ENCODE peak calls at places on chromosome 16, in six cellular contexts. One of them, this sample, is unnamed.

GRCh38 chr16:66845791-66846221 is 1.6 kb downstream of the CA7 start:
- DNase-seq in left lung: no peak
- DNase-seq in pancreas: peak; percentile 57
- DNase-seq in brain microvascular endothelial cell: no peak
- DNase-seq in left ventricle myocardium inferior: no peak
- DNase-seq in foreskin keratinocyte: no peak
- DNase-seq in this sample: no peak

GRCh38 chr16:81273223-81273940 is 34.9 kb downstream of the BCO1 start:
- DNase-seq in pancreas: no peak
- DNase-seq in foreskin keratinocyte: no peak
- DNase-seq in left lung: no peak
- DNase-seq in brain microvascular endothelial cell: no peak
- DNase-seq in left ventricle myocardium inferior: no peak
- DNase-seq in this sample: peak; percentile 46

GRCh38 chr16:72042157-72042660 is 12.1 kb upstream of the HP start:
- DNase-seq in brain microvascular endothelial cell: no peak
- DNase-seq in foreskin keratinocyte: no peak
- DNase-seq in pancreas: no peak
- DNase-seq in left ventricle myocardium inferior: no peak
- DNase-seq in left lung: no peak
- DNase-seq in this sample: no peak

GRCh38 chr16:89957214-89957785 is 8.7 kb downstream of the DEF8 start:
- DNase-seq in pancreas: no peak
- DNase-seq in left ventricle myocardium inferior: no peak
- DNase-seq in foreskin keratinocyte: no peak
- DNase-seq in left lung: peak; percentile 76
- DNase-seq in brain microvascular endothelial cell: no peak
- DNase-seq in this sample: peak; percentile 60

GRCh38 chr16:80526418-80527061 is 14.3 kb upstream of the DYNLRB2 start:
- DNase-seq in pancreas: no peak
- DNase-seq in brain microvascular endothelial cell: peak; percentile 33
- DNase-seq in left lung: no peak
- DNase-seq in left ventricle myocardium inferior: no peak
- DNase-seq in foreskin keratinocyte: peak; percentile 49
- DNase-seq in this sample: no peak

GRCh38 chr16:53089434-53090270 is 34.9 kb downstream of the CHD9 start:
- DNase-seq in left ventricle myocardium inferior: no peak
- DNase-seq in left lung: no peak
- DNase-seq in foreskin keratinocyte: no peak
- DNase-seq in brain microvascular endothelial cell: no peak
- DNase-seq in pancreas: no peak
- DNase-seq in this sample: no peak

GRCh38 chr16:54370653-54371052 is 84.1 kb upstream of the IRX3 start:
- DNase-seq in left lung: peak; percentile 81
- DNase-seq in brain microvascular endothelial cell: no peak
- DNase-seq in left ventricle myocardium inferior: peak; percentile 25
- DNase-seq in pancreas: peak; percentile 62
- DNase-seq in foreskin keratinocyte: no peak
- DNase-seq in this sample: peak; percentile 68

GRCh38 chr16:3022208-3022696 is 1.5 kb downstream of the HCFC1R1 start:
- DNase-seq in left lung: peak; percentile 96
- DNase-seq in pancreas: peak; percentile 88
- DNase-seq in foreskin keratinocyte: peak; percentile 91
- DNase-seq in left ventricle myocardium inferior: peak; percentile 88
- DNase-seq in brain microvascular endothelial cell: peak; percentile 93
- DNase-seq in this sample: peak; percentile 94

GRCh38 chr16:76207270-76207669 is 69.9 kb upstream of the CNTNAP4 start:
- DNase-seq in pancreas: no peak
- DNase-seq in foreskin keratinocyte: peak; percentile 67
- DNase-seq in left ventricle myocardium inferior: no peak
- DNase-seq in brain microvascular endothelial cell: no peak
- DNase-seq in left lung: no peak
- DNase-seq in this sample: no peak

GRCh38 chr16:2969545-2970521 is 685 bp downstream of the PAQR4 start:
- DNase-seq in brain microvascular endothelial cell: peak; percentile 7
- DNase-seq in foreskin keratinocyte: no peak
- DNase-seq in pancreas: peak; percentile 88
- DNase-seq in left lung: peak; percentile 93
- DNase-seq in left ventricle myocardium inferior: peak; percentile 59
- DNase-seq in this sample: peak; percentile 89

GRCh38 chr16:79707867-79708266 is 107.3 kb upstream of the MAF start:
- DNase-seq in left ventricle myocardium inferior: peak; percentile 78
- DNase-seq in left lung: no peak
- DNase-seq in foreskin keratinocyte: no peak
- DNase-seq in brain microvascular endothelial cell: peak; percentile 17
- DNase-seq in pancreas: no peak
- DNase-seq in this sample: no peak

GRCh38 chr16:48542020-48542473 is 67.9 kb downstream of the N4BP1 start:
- DNase-seq in foreskin keratinocyte: no peak
- DNase-seq in brain microvascular endothelial cell: peak; percentile 37
- DNase-seq in left lung: peak; percentile 84
- DNase-seq in pancreas: no peak
- DNase-seq in left ventricle myocardium inferior: peak; percentile 55
- DNase-seq in this sample: peak; percentile 81

DNA sequence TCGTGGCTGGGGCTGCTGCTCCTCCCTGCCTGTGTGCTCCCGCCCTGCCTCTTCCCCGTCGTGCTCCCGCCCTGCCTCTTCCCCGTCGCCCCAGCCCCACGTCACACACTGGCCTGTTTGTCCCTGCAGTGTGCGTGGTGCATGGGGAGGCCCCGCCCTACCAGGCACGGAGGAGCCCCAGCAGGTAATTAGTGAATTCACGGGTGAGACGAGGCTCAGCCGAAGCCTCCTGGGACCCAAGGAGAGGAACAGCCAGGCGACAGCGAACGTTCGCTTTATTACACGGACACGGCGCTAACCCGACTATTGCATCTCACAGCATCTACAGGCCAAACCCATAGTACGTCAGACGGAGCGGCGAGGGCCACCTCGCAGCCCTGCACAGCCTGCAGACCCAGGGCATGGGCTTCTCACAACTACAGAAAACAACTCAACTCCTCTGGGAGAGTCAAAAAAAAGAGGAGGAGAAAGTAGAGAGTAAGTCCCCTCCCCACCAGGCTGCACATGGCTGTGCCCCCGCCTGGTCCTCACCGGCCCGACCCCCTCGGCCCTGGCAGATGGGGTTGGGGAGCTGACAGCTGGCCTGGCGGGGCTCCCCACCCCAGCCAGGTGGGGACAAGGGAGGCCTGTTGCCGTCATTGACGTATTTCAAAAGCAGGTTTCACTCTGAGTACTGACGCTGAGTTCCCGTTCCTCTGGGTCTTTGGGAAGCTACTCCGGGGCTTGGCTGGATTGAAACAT is 4.3 kb upstream of the PABPN1L start:
- DNase-seq in pancreas: no peak
- DNase-seq in left lung: no peak
- DNase-seq in left ventricle myocardium inferior: no peak
- DNase-seq in foreskin keratinocyte: no peak
- DNase-seq in brain microvascular endothelial cell: no peak
- DNase-seq in this sample: no peak
- H3K27ac ChIP-seq in pancreas: no peak overlapping the region
- H3K27ac ChIP-seq in left lung: no peak overlapping the region
- H3K27ac ChIP-seq in left ventricle myocardium inferior: peak overlapping the region; percentile 39
- H3K27ac ChIP-seq in foreskin keratinocyte: no peak overlapping the region
- H3K27ac ChIP-seq in brain microvascular endothelial cell: no peak overlapping the region
- H3K27ac ChIP-seq in this sample: no peak overlapping the region

GRCh38 chr16:84048306-84048705 is 5.7 kb upstream of the SLC38A8 start:
- DNase-seq in left lung: peak; percentile 43
- DNase-seq in left ventricle myocardium inferior: no peak
- DNase-seq in brain microvascular endothelial cell: no peak
- DNase-seq in pancreas: peak; percentile 86
- DNase-seq in foreskin keratinocyte: no peak
- DNase-seq in this sample: peak; percentile 59

GRCh38 chr16:84050316-84050715 is 7.7 kb upstream of the SLC38A8 start:
- DNase-seq in left lung: peak; percentile 19
- DNase-seq in left ventricle myocardium inferior: no peak
- DNase-seq in pancreas: peak; percentile 37
- DNase-seq in brain microvascular endothelial cell: no peak
- DNase-seq in foreskin keratinocyte: no peak
- DNase-seq in this sample: peak; percentile 19

GRCh38 chr16:84047626-84048025 is 5.0 kb upstream of the SLC38A8 start:
- DNase-seq in left lung: peak; percentile 71
- DNase-seq in foreskin keratinocyte: no peak
- DNase-seq in left ventricle myocardium inferior: no peak
- DNase-seq in brain microvascular endothelial cell: no peak
- DNase-seq in pancreas: peak; percentile 44
- DNase-seq in this sample: peak; percentile 58

GRCh38 chr16:84048871-84049270 is 6.3 kb upstream of the SLC38A8 start:
- DNase-seq in left ventricle myocardium inferior: no peak
- DNase-seq in brain microvascular endothelial cell: no peak
- DNase-seq in pancreas: peak; percentile 58
- DNase-seq in left lung: peak; percentile 63
- DNase-seq in foreskin keratinocyte: no peak
- DNase-seq in this sample: peak; percentile 48

DNA sequence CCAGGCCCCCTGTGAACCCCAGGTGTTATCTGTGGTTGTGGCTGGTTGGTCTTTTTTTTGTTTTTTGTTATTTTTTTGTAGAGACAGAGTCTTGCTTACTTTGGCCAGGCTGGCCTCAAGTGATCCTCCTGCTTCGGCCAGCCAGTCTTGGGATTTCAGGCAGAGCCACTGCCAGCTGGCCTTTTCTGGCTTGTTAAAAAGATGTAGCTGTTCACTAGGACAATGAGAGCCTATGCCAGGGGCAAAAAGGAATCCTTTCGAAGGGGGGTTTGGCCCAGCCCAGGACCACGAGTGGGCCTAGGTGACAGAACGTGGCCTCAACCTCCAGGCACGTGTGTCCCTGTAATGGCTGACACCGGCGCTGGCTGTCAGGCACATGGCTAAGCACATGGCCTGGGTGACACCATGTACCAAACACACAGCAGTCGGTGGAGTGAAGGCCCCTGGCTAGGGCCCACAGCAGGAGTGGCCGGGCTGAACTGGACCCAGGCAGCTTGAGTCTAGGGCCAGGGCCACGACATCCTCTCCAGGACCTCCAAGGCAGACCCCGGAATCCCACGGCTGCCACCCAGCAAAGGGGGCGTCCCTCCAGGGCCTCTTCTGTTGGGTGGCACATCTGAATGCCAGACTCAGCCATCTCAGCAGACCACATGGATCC is 6.9 kb upstream of the SLC38A8 start:
- DNase-seq in left lung: peak; percentile 66
- DNase-seq in pancreas: peak; percentile 49
- DNase-seq in foreskin keratinocyte: no peak
- DNase-seq in brain microvascular endothelial cell: no peak
- DNase-seq in left ventricle myocardium inferior: no peak
- DNase-seq in this sample: peak; percentile 55
- H3K27ac ChIP-seq in left lung: no peak overlapping the region
- H3K27ac ChIP-seq in pancreas: peak overlapping the region; percentile 77
- H3K27ac ChIP-seq in foreskin keratinocyte: no peak overlapping the region
- H3K27ac ChIP-seq in brain microvascular endothelial cell: no peak overlapping the region
- H3K27ac ChIP-seq in left ventricle myocardium inferior: no peak overlapping the region
- H3K27ac ChIP-seq in this sample: no peak overlapping the region

GRCh38 chr16:30746638-30747160 is 1.5 kb upstream of the PHKG2 start:
- DNase-seq in pancreas: no peak
- DNase-seq in left ventricle myocardium inferior: no peak
- DNase-seq in foreskin keratinocyte: no peak
- DNase-seq in brain microvascular endothelial cell: no peak
- DNase-seq in left lung: no peak
- DNase-seq in this sample: no peak
- H3K27ac ChIP-seq in pancreas: no peak overlapping the region
- H3K27ac ChIP-seq in left ventricle myocardium inferior: no peak overlapping the region
- H3K27ac ChIP-seq in foreskin keratinocyte: peak overlapping the region; percentile 36
- H3K27ac ChIP-seq in brain microvascular endothelial cell: no peak overlapping the region
- H3K27ac ChIP-seq in left lung: no peak overlapping the region
- H3K27ac ChIP-seq in this sample: peak overlapping the region; percentile 78

GRCh38 chr16:58197314-58198012 is 443 bp downstream of the CSNK2A2 start:
- DNase-seq in pancreas: peak; percentile 59
- DNase-seq in left ventricle myocardium inferior: no peak
- DNase-seq in foreskin keratinocyte: no peak
- DNase-seq in brain microvascular endothelial cell: no peak
- DNase-seq in left lung: peak; percentile 77
- DNase-seq in this sample: no peak

GRCh38 chr16:58196898-58197313 is 1.0 kb downstream of the CSNK2A2 start:
- DNase-seq in left lung: no peak
- DNase-seq in foreskin keratinocyte: no peak
- DNase-seq in brain microvascular endothelial cell: no peak
- DNase-seq in left ventricle myocardium inferior: no peak
- DNase-seq in pancreas: no peak
- DNase-seq in this sample: no peak

GRCh38 chr16:58200398-58200797 is 2.5 kb upstream of the CSNK2A2 start:
- DNase-seq in pancreas: no peak
- DNase-seq in left ventricle myocardium inferior: no peak
- DNase-seq in brain microvascular endothelial cell: no peak
- DNase-seq in left lung: no peak
- DNase-seq in foreskin keratinocyte: no peak
- DNase-seq in this sample: no peak

GRCh38 chr16:58198739-58199411 is 969 bp upstream of the CSNK2A2 start:
- DNase-seq in pancreas: no peak
- DNase-seq in foreskin keratinocyte: no peak
- DNase-seq in left lung: no peak
- DNase-seq in left ventricle myocardium inferior: no peak
- DNase-seq in brain microvascular endothelial cell: no peak
- DNase-seq in this sample: no peak

DNA sequence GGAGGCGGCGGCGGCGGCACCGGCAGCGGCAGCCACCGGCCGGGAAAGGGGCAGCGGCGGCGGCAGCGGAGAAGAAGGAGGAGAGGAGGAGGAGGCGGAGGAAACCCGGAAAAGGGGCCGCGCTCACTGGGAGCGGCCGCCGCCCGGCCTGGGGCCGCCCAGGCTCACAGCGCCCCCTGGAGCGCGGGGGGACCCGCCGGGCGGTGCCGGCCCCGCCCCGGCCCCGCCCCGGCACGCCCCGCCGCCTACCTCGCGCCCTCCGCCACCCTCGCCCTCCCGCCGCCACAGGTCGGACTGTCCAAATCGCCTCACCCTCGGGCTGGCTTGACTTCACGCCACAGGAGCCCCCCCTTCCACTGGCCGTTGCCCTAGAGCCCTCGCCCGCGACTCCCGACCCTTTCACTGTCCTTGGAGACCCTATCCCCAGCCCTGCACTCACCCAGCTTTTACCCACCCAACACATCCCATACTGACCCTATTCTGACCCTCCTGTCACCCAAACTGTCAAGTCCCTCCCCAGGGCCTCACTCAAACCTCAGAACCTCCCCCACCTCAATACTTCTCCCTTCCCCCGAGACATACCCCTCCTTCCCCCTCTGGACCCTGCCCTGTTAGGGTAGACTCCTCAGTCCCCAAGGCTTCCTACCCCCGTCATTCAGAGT is at the start of gene CSNK2A2:
- DNase-seq in pancreas: peak; percentile 90
- DNase-seq in left ventricle myocardium inferior: peak; percentile 73
- DNase-seq in foreskin keratinocyte: peak; percentile 17
- DNase-seq in left lung: peak; percentile 94
- DNase-seq in brain microvascular endothelial cell: peak; percentile 36
- DNase-seq in this sample: peak; percentile 88
- H3K27ac ChIP-seq in pancreas: no peak within 1 kb of the TSS
- H3K27ac ChIP-seq in left ventricle myocardium inferior: peak within 1 kb of the TSS; percentile 54
- H3K27ac ChIP-seq in foreskin keratinocyte: peak within 1 kb of the TSS; percentile 33
- H3K27ac ChIP-seq in left lung: peak within 1 kb of the TSS; percentile 37
- H3K27ac ChIP-seq in brain microvascular endothelial cell: no peak within 1 kb of the TSS
- H3K27ac ChIP-seq in this sample: peak within 1 kb of the TSS; percentile 18

GRCh38 chr16:23298290-23298689 is 3.8 kb upstream of the SCNN1B start:
- DNase-seq in left ventricle myocardium inferior: no peak
- DNase-seq in left lung: no peak
- DNase-seq in foreskin keratinocyte: no peak
- DNase-seq in brain microvascular endothelial cell: no peak
- DNase-seq in pancreas: no peak
- DNase-seq in this sample: no peak
- H3K27ac ChIP-seq in left ventricle myocardium inferior: no peak overlapping the region
- H3K27ac ChIP-seq in left lung: no peak overlapping the region
- H3K27ac ChIP-seq in foreskin keratinocyte: no peak overlapping the region
- H3K27ac ChIP-seq in brain microvascular endothelial cell: no peak overlapping the region
- H3K27ac ChIP-seq in pancreas: no peak overlapping the region
- H3K27ac ChIP-seq in this sample: no peak overlapping the region

This sample was measured in upper lobe of right lung.